ENCODE peak calls at places on chromosomes 4 and X, in five cellular contexts. Z, T, M, F and G are unnamed samples. For H3K4me1 and H3K9me3, the result is how much of the 10 kb centered on the place peaks cover.

GRCh38 chr4:90328558-90328957 is 201.4 kb downstream of the CCSER1 start:
- DNase-seq in M (no peak), F (no peak), Z (no peak), T (no peak), G (peak)

GRCh38 chr4:105895609-105896460 is 564 bp downstream of the NPNT start:
- DNase-seq in F (no peak), T (peak), M (no peak), Z (no peak), G (peak)

GRCh38 chrX:153924149-153924861 is 1.8 kb downstream of the ARHGAP4 start:
- DNase-seq in F (peak), M (peak), T (no peak), Z (peak), G (peak)

GRCh38 chrX:28888421-28888820 is 301.2 kb downstream of the IL1RAPL1 start:
- DNase-seq in F (no peak), Z (no peak), M (no peak), T (no peak), G (no peak)

GRCh38 chr4:94304365-94304971 is 38.2 kb downstream of the HPGDS start:
- DNase-seq in Z (no peak), T (no peak), M (no peak), F (no peak), G (no peak)

GRCh38 chrX:68686684-68687045 is 39.2 kb downstream of the STARD8 start:
- DNase-seq in Z (no peak), F (no peak), M (no peak), T (no peak), G (no peak)

GRCh38 chr4:40264995-40265909 is 68.4 kb downstream of the RHOH start:
- DNase-seq in M (no peak), Z (peak), T (no peak), F (peak), G (peak)

GRCh38 chr4:149045731-149046130 is 603.5 kb upstream of the NR3C2 start:
- DNase-seq in M (no peak), T (no peak), Z (no peak), F (no peak), G (no peak)

GRCh38 chrX:103554687-103555417 is 30.5 kb upstream of the TCEAL4 start:
- DNase-seq in Z (no peak), M (peak), T (peak), F (peak), G (peak)

GRCh38 chrX:9848718-9849481 is 62.7 kb downstream of the SHROOM2 start:
- DNase-seq in T (no peak), M (no peak), Z (no peak), F (no peak), G (no peak)

GRCh38 chrX:43641691-43642090 is 14.4 kb upstream of the MAOA start:
- DNase-seq in Z (no peak), F (no peak), T (no peak), M (no peak), G (no peak)

GRCh38 chr4:7043521-7044414 is 596 bp downstream of the TADA2B start:
- DNase-seq in M (peak), Z (peak), T (peak), F (peak), G (peak)

GRCh38 chr4:143202824-143203223 is 18.1 kb downstream of the USP38 start:
- DNase-seq in T (no peak), Z (no peak), M (no peak), F (no peak), G (no peak)

GRCh38 chr4:41748788-41749445 is 392 bp upstream of the PHOX2B start:
- DNase-seq in M (no peak), F (no peak), Z (no peak), T (no peak), G (no peak)

GRCh38 chr4:75800972-75801371 is 76.6 kb downstream of the USO1 start:
- DNase-seq in T (no peak), Z (no peak), M (no peak), F (no peak), G (no peak)

GRCh38 chrX:117936162-117936561 is 180.4 kb downstream of the KLHL13 start:
- DNase-seq in Z (no peak), M (no peak), F (no peak), T (no peak), G (no peak)

GRCh38 chr4:6469898-6470501 is 2.4 kb downstream of the PPP2R2C start:
- DNase-seq in Z (peak), M (no peak), T (no peak), F (no peak), G (no peak)

GRCh38 chr4:8293131-8293975 is 23.8 kb downstream of the HTRA3 start:
- DNase-seq in Z (peak), T (peak), F (no peak), M (no peak), G (peak)

GRCh38 chr4:23887989-23888388 is 1.9 kb downstream of the PPARGC1A start:
- DNase-seq in M (no peak), Z (no peak), T (no peak), F (no peak), G (no peak)

GRCh38 chr4:23889368-23889767 is 479 bp downstream of the PPARGC1A start:
- DNase-seq in T (no peak), F (no peak), Z (no peak), M (no peak), G (no peak)

GRCh38 chr4:23888421-23889319 is 1.2 kb downstream of the PPARGC1A start:
- DNase-seq in F (no peak), T (no peak), M (no peak), Z (no peak), G (peak)

GRCh38 chr4:23885943-23886590 is 3.8 kb downstream of the PPARGC1A start:
- DNase-seq in T (no peak), Z (no peak), F (no peak), M (no peak), G (no peak)

GRCh38 chr4:23887173-23887572 is 2.7 kb downstream of the PPARGC1A start:
- DNase-seq in Z (no peak), F (no peak), T (no peak), M (no peak), G (no peak)
- H3K4me3 ChIP-seq in Z (no peak), F (no peak), T (no peak), M (no peak), G (no peak)

DNA sequence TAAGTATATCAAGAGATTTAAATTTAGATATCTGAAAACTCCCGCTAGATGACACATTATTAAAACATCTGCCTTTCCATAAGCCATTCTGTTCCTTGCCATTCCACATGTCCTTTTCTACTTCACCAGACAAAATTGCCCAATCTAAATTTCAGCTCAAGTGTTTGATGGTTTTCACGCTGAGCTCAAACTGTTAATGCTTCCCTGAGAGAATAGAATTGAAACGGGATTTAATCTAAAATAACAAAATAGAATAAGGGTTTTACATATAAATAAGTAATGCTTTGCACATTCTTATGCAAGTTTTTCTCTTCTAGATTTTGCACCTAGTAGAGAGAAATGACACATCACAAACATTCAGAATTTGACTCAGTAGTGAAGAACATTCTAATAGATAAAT is 764.5 kb upstream of the TENM3 start:
- DNase-seq in M (no peak), T (no peak), Z (no peak), F (no peak), G (no peak)
- H3K4me1 ChIP-seq in M (under half), T (under half), Z (under half), F (under half), G (under half)

DNA sequence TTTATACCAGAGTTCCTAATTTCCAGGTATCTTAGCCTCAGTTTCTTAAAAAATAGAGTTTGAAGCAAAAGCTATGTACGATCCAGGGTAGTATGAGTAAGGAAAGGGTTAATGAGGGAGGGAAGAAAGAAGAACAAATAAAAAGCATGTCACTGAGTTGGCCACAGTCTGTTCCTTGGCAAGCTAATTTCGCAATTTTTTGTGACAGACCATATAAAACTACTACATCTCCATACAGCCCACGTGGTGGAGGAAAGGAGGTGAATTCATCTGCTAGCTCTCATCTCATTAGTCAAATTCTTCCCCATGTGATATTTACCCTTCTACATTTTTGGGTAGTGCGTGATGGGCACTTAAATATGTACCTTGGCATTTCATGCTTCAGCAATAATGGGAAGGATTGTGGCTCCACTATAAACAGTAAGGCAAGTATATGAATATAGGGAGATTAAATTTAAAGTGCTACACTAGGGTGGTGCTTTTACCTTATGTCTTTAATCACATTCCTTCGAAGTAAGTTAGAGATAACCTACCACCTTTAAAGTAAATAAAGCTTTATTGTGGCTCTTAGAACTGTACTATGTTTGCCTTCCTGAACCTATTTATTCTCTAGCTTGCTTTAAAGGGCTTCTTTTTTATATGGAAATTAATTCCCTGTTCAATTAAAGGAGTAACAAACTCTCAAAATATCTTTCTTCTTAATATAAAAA is 102.1 kb upstream of the VAMP7 start:
- DNase-seq in F (no peak), M (no peak), Z (no peak), T (no peak), G (no peak)
- H3K9me3 ChIP-seq in F (under half), M (under half), Z (under half), T (under half), G (under half)

GRCh38 chr4:38858097-38858420 is 1.4 kb upstream of the TLR6 start:
- DNase-seq in F (no peak), M (no peak), Z (no peak), T (no peak), G (no peak)

GRCh38 chr4:38856524-38857337 is at the start of gene TLR6:
- DNase-seq in T (no peak), F (peak), M (peak), Z (no peak), G (peak)

GRCh38 chr4:38856046-38856445 is 571 bp downstream of the TLR6 start:
- DNase-seq in M (no peak), T (no peak), Z (no peak), F (no peak), G (no peak)

GRCh38 chr4:38859501-38859900 is 2.9 kb upstream of the TLR6 start:
- DNase-seq in Z (no peak), M (no peak), F (no peak), T (no peak), G (no peak)

DNA sequence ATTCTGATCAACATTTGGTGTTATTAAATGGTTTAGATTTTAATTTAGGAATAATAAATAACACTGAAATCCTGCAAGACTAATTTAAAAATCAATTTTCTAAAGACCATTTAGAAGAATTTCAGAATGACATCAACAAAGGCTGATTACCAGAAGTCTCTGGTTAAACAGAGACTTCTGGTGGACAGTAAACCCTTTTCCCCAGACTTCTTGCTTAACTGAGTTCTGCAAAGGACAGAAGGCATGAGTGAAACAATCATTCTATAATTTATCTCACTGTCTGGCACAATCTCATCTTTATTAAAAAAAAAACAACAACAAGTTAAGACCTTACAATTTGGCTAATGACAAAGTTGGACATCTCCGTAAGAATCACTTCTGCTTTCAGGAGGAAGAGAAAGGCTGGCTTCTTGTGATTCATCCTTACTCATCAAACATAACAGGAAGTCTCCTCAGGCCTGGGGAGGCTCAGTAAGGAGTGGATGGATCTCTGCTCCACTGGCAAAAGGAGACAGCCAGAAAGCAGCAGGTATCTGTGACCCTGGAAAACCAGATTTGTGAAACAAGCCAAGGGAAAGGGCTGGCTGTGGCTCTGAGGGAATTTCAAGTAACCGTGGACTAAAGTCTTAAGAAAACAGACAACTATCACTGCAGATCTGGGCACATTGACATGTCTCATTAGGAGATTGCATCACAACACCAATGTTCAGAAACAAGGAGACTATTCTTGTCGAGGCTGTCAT is 908 bp upstream of the TLR6 start:
- DNase-seq in M (no peak), Z (no peak), F (no peak), T (no peak), G (no peak)
- H3K4me3 ChIP-seq in M (no peak), Z (no peak), F (peak), T (no peak), G (no peak)

GRCh38 chr4:53711916-53712315 is 120.6 kb upstream of the LNX1 start:
- DNase-seq in F (no peak), Z (no peak), T (no peak), M (no peak), G (no peak)
- H3K4me1 ChIP-seq in F (under half), Z (under half), T (under half), M (under half), G (under half)

GRCh38 chr4:112357453-112357852 is 60.3 kb downstream of the ALPK1 start:
- DNase-seq in F (no peak), T (peak), M (no peak), Z (no peak), G (no peak)
- H3K9me3 ChIP-seq in F (under half), T (under half), M (under half), Z (under half), G (under half)